ENCODE peak calls at places on chromosomes 6 and 20, in five cellular contexts. E, S, V, H and L are unnamed samples. For H3K27me3, the result is how much of the 10 kb centered on the place peaks cover.

GRCh38 chr6:140401666-140402255 is 1027.3 kb upstream of the CITED2 start:
- DNase-seq in V (no peak), E (no peak), S (no peak), H (no peak), L (no peak)

GRCh38 chr6:41438746-41439145 is 103.3 kb downstream of the NCR2 start:
- DNase-seq in V (no peak), S (no peak), E (no peak), H (no peak), L (no peak)

GRCh38 chr6:154410619-154411044 is 54.0 kb upstream of the IPCEF1 start:
- DNase-seq in E (no peak), V (peak), H (peak), S (peak), L (peak)

GRCh38 chr6:25389501-25389900 is 110.3 kb downstream of the CARMIL1 start:
- DNase-seq in E (no peak), S (no peak), H (no peak), V (no peak), L (no peak)

GRCh38 chr6:55290736-55291135 is 36.5 kb upstream of the GFRAL start:
- DNase-seq in S (no peak), V (no peak), H (no peak), E (no peak), L (no peak)

GRCh38 chr6:54710430-54710829 is 136.1 kb upstream of the FAM83B start:
- DNase-seq in H (no peak), E (no peak), S (no peak), V (no peak), L (no peak)

GRCh38 chr6:167403427-167403826 is 78.5 kb downstream of the TTLL2 start:
- DNase-seq in H (no peak), S (no peak), V (no peak), E (no peak), L (no peak)

GRCh38 chr20:15555913-15556312 is 1017.3 kb downstream of the KIF16B start:
- DNase-seq in V (no peak), H (no peak), S (no peak), E (no peak), L (no peak)

GRCh38 chr6:144217264-144217663 is 66.9 kb downstream of the STX11 start:
- DNase-seq in H (no peak), E (no peak), V (no peak), S (no peak), L (no peak)

GRCh38 chr6:82176616-82177015 is 70.9 kb downstream of the IBTK start:
- DNase-seq in S (no peak), V (no peak), H (no peak), E (no peak), L (no peak)

GRCh38 chr6:43773050-43773956 is 3.3 kb downstream of the VEGFA start:
- DNase-seq in S (peak), H (no peak), E (no peak), V (peak), L (peak)

GRCh38 chr6:112018619-112019416 is 35.1 kb upstream of the CCN6 start:
- DNase-seq in V (peak), H (no peak), E (no peak), S (no peak), L (peak)

GRCh38 chr6:145561095-145561820 is 174.1 kb downstream of the EPM2A start:
- DNase-seq in H (no peak), S (no peak), V (no peak), E (no peak), L (no peak)

GRCh38 chr6:157561929-157562810 is 181.2 kb downstream of the ZDHHC14 start:
- DNase-seq in S (peak), V (no peak), H (no peak), E (peak), L (no peak)

GRCh38 chr20:5000263-5001173 is 792 bp downstream of the SLC23A2 start:
- DNase-seq in E (no peak), H (peak), S (peak), V (peak), L (peak)

GRCh38 chr6:106070626-106071025 is 15.5 kb upstream of the PRDM1 start:
- DNase-seq in S (no peak), H (no peak), E (no peak), V (no peak), L (no peak)

GRCh38 chr20:51923611-51924010 is 121.3 kb upstream of the SALL4 start:
- DNase-seq in E (no peak), V (no peak), H (no peak), S (no peak), L (no peak)

GRCh38 chr6:128158496-128158895 is 257.6 kb upstream of the THEMIS start:
- DNase-seq in E (no peak), S (no peak), H (no peak), V (no peak), L (no peak)

GRCh38 chr6:37628611-37629320 is 68.9 kb downstream of the MDGA1 start:
- DNase-seq in E (no peak), H (no peak), V (no peak), S (no peak), L (no peak)

GRCh38 chr20:29689411-29690225 is 1567.8 kb upstream of the DEFB115 start:
- DNase-seq in S (no peak), E (no peak), H (no peak), V (no peak), L (peak)

GRCh38 chr6:13229205-13230085 is 98.9 kb downstream of the TBC1D7 start:
- DNase-seq in H (no peak), E (peak), V (no peak), S (no peak), L (no peak)

GRCh38 chr6:17714879-17715860 is 8.4 kb upstream of the NUP153 start:
- DNase-seq in V (no peak), H (no peak), S (no peak), E (no peak), L (no peak)

GRCh38 chr6:87396595-87397392 is 11.0 kb upstream of the CFAP206 start:
- DNase-seq in E (no peak), H (no peak), V (no peak), S (no peak), L (no peak)

GRCh38 chr6:144480518-144480917 is 195.4 kb downstream of the UTRN start:
- DNase-seq in S (no peak), H (no peak), V (no peak), E (no peak), L (no peak)

GRCh38 chr20:8678098-8678776 is 390.6 kb upstream of the PLCB4 start:
- DNase-seq in E (no peak), H (no peak), S (no peak), V (no peak), L (no peak)

GRCh38 chr6:17865243-17865642 is 122.2 kb downstream of the KIF13A start:
- DNase-seq in S (peak), H (no peak), E (no peak), V (peak), L (no peak)

GRCh38 chr6:159972506-159973268 is 3.8 kb downstream of the IGF2R start:
- DNase-seq in E (no peak), H (no peak), V (no peak), S (no peak), L (no peak)

GRCh38 chr20:10619427-10619826 is 54.4 kb downstream of the JAG1 start:
- DNase-seq in V (no peak), E (no peak), H (no peak), S (no peak), L (no peak)

GRCh38 chr6:112325449-112325848 is 21.7 kb upstream of the RFPL4B start:
- DNase-seq in H (peak), S (no peak), V (no peak), E (no peak), L (no peak)

GRCh38 chr6:35049885-35050284 is 91.3 kb downstream of the TCP11 start:
- DNase-seq in S (peak), E (no peak), H (peak), V (no peak), L (peak)

GRCh38 chr6:35049346-35049745 is 91.8 kb downstream of the TCP11 start:
- DNase-seq in H (no peak), E (no peak), S (no peak), V (no peak), L (no peak)

GRCh38 chr6:35051393-35051792 is 89.7 kb downstream of the TCP11 start:
- DNase-seq in V (no peak), H (no peak), E (no peak), S (no peak), L (no peak)

GRCh38 chr6:35050988-35051330 is 90.2 kb downstream of the TCP11 start:
- DNase-seq in V (no peak), S (no peak), E (no peak), H (no peak), L (peak)

DNA sequence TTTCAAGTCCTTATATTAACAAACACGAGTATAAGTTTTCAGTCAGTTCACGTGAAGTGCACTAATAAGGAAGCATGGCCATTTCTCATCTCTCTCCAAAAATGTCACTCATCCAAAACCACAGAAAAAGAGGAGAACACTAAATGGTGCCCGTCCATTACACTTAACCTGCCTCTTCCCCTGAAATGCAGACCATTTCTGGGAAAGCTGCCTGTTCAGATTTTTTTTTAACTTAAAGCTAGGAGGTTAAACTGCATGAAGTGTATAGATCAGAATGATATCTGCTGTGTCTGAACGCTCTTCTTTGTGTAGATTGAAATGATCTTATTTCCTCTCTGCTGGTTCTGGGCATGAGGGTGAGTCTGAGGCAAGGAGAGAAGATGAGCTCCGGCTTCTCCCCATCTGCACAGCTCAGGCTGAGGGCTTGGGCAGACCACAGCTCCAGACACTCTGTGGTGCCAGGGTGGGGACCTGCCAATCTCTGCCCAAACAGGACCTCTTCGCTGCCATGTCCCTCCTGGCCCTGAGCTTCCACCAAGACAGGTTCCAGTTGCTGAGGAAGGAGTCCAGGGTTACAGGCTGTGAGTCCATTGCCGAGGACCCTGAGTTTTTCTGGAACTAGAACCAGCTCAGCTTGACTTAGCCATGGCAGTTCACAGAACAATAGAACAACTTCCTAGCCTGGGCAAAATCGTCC is 90.7 kb downstream of the TCP11 start:
- DNase-seq in E (no peak), V (no peak), H (no peak), S (no peak), L (no peak)
- H3K27ac ChIP-seq in E (no peak), V (no peak), H (peak), S (peak), L (peak)

DNA sequence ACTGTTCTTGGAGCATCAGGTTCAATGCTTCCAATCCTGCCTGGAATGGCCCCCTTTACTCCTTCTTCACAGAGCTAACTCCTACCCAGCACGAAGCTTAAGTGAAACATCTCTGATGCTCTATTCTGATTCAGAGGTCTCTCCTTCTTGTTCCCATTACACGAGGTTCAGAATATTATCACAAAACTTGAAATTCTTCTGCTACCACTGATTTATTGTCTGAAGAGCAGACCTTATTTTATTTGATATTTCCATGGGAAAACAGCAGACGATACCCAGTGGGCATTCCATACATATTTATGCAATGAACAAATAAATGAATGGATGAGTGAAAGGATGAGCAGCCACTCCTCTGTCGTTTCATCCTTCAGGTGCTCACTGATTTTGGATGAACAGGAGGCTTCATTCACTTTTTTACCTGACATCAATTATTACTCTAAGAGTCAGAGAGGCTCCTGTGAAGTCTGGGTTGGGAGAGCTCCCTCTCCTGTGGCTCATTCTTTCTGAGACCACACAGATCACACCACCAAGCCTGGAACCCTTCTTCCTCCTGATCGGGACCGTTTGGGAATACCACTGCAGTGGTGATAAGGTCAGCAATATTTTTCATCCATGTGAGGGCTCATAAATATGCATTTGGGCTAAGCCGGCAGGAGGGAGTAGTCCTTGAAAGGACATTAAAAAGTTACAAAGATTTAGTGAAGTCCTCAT is 25.8 kb downstream of the SMLR1 start:
- DNase-seq in E (no peak), S (no peak), H (no peak), V (no peak), L (no peak)
- TF ChIP-seq POLR2A in E (no peak), S (no peak), H (no peak), V (no peak), L (no peak)

DNA sequence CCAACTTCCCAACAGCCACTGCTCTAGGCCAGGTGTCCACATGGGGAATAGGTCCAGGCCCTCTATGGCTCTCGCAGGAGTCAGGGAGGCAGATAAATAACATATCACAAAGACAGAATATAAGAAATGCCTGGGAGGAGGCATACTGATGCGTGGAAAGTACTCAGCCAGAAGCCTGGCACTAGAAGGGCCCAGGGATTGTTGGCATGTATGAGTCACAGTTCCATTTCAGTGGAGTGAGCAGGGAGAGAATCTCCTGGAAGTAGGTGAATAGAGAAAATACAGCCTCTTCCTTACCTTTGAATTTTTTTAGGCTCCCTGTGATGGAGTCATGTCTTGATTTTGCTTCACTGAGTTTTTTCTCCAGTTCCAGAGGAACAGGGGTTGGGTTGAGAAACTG is 5.1 kb downstream of the TRIM31 start:
- DNase-seq in E (no peak), H (no peak), V (no peak), S (no peak), L (no peak)
- H3K27me3 ChIP-seq in E (under half), H (under half), V (under half), S (under half), L (under half)

GRCh38 chr6:108946695-108947094 is 98.5 kb downstream of the ARMC2 start:
- DNase-seq in V (peak), H (no peak), S (no peak), E (no peak), L (peak)

GRCh38 chr6:108945686-108946158 is 97.5 kb downstream of the ARMC2 start:
- DNase-seq in H (peak), S (peak), E (no peak), V (peak), L (peak)

GRCh38 chr6:108944707-108945685 is 96.8 kb downstream of the ARMC2 start:
- DNase-seq in V (peak), S (no peak), H (no peak), E (no peak), L (peak)

GRCh38 chr6:108948252-108948651 is 100.0 kb downstream of the ARMC2 start:
- DNase-seq in H (no peak), S (no peak), E (no peak), V (no peak), L (peak)

GRCh38 chr6:108947114-108947854 is 99.1 kb downstream of the ARMC2 start:
- DNase-seq in E (no peak), V (no peak), H (no peak), S (no peak), L (peak)
- H3K27ac ChIP-seq in E (no peak), V (peak), H (peak), S (peak), L (peak)